ENCODE peak calls at places on chromosomes 7 and 10, in six cellular contexts. One of them, this sample, is unnamed. For H3K27me3, the result is how much of the 10 kb centered on the place peaks cover.

GRCh38 chr7:41820117-41820671 is 117.3 kb upstream of the INHBA start:
- DNase-seq in pancreas: no peak
- DNase-seq in fibroblast of lung: no peak
- DNase-seq in esophagus squamous epithelium: no peak
- DNase-seq in PC-3: no peak
- DNase-seq in cardiac muscle cell: no peak
- DNase-seq in this sample: no peak

GRCh38 chr7:69596723-69597277 is 1.5 kb upstream of the AUTS2 start:
- DNase-seq in pancreas: no peak
- DNase-seq in fibroblast of lung: peak
- DNase-seq in esophagus squamous epithelium: no peak
- DNase-seq in PC-3: no peak
- DNase-seq in cardiac muscle cell: no peak
- DNase-seq in this sample: no peak

GRCh38 chr7:144397086-144397485 is 6.4 kb downstream of the NOBOX start:
- DNase-seq in pancreas: no peak
- DNase-seq in fibroblast of lung: no peak
- DNase-seq in esophagus squamous epithelium: no peak
- DNase-seq in PC-3: no peak
- DNase-seq in cardiac muscle cell: no peak
- DNase-seq in this sample: no peak

GRCh38 chr10:86141896-86142295 is 224.7 kb downstream of the GRID1 start:
- DNase-seq in pancreas: no peak
- DNase-seq in fibroblast of lung: no peak
- DNase-seq in esophagus squamous epithelium: no peak
- DNase-seq in PC-3: no peak
- DNase-seq in cardiac muscle cell: no peak
- DNase-seq in this sample: no peak

GRCh38 chr7:80699030-80699638 is 60.7 kb downstream of the CD36 start:
- DNase-seq in pancreas: no peak
- DNase-seq in fibroblast of lung: peak
- DNase-seq in esophagus squamous epithelium: no peak
- DNase-seq in PC-3: peak
- DNase-seq in cardiac muscle cell: peak
- DNase-seq in this sample: peak

GRCh38 chr10:66747451-66747850 is 178.4 kb upstream of the LRRTM3 start:
- DNase-seq in pancreas: no peak
- DNase-seq in fibroblast of lung: peak
- DNase-seq in esophagus squamous epithelium: no peak
- DNase-seq in PC-3: peak
- DNase-seq in cardiac muscle cell: peak
- DNase-seq in this sample: no peak

GRCh38 chr7:27112960-27113949 is 10.8 kb upstream of the HOXA2 start:
- DNase-seq in pancreas: peak
- DNase-seq in fibroblast of lung: peak
- DNase-seq in esophagus squamous epithelium: no peak
- DNase-seq in PC-3: peak
- DNase-seq in cardiac muscle cell: no peak
- DNase-seq in this sample: peak

GRCh38 chr7:134548877-134549276 is at the start of gene AKR1B15:
- DNase-seq in pancreas: no peak
- DNase-seq in fibroblast of lung: no peak
- DNase-seq in esophagus squamous epithelium: no peak
- DNase-seq in PC-3: peak
- DNase-seq in cardiac muscle cell: peak
- DNase-seq in this sample: no peak

GRCh38 chr7:18016547-18017444 is 10.8 kb downstream of the PRPS1L1 start:
- DNase-seq in pancreas: no peak
- DNase-seq in fibroblast of lung: peak
- DNase-seq in esophagus squamous epithelium: no peak
- DNase-seq in PC-3: no peak
- DNase-seq in cardiac muscle cell: peak
- DNase-seq in this sample: no peak

GRCh38 chr10:35079763-35080162 is 10.4 kb downstream of the CUL2 start:
- DNase-seq in pancreas: no peak
- DNase-seq in fibroblast of lung: peak
- DNase-seq in esophagus squamous epithelium: no peak
- DNase-seq in PC-3: peak
- DNase-seq in cardiac muscle cell: peak
- DNase-seq in this sample: no peak

GRCh38 chr7:39700165-39700564 is 76.8 kb downstream of the RALA start:
- DNase-seq in pancreas: no peak
- DNase-seq in fibroblast of lung: no peak
- DNase-seq in esophagus squamous epithelium: no peak
- DNase-seq in PC-3: no peak
- DNase-seq in cardiac muscle cell: no peak
- DNase-seq in this sample: no peak

GRCh38 chr10:102783541-102783930 is 39.8 kb downstream of the WBP1L start:
- DNase-seq in pancreas: no peak
- DNase-seq in fibroblast of lung: no peak
- DNase-seq in esophagus squamous epithelium: no peak
- DNase-seq in PC-3: peak
- DNase-seq in cardiac muscle cell: no peak
- DNase-seq in this sample: no peak

GRCh38 chr10:29407280-29407858 is 118.5 kb downstream of the LYZL1 start:
- DNase-seq in pancreas: no peak
- DNase-seq in fibroblast of lung: peak
- DNase-seq in esophagus squamous epithelium: no peak
- DNase-seq in PC-3: no peak
- DNase-seq in cardiac muscle cell: no peak
- DNase-seq in this sample: no peak

GRCh38 chr10:125083576-125083920 is 76.8 kb downstream of the CTBP2 start:
- DNase-seq in pancreas: no peak
- DNase-seq in fibroblast of lung: peak
- DNase-seq in esophagus squamous epithelium: no peak
- DNase-seq in PC-3: no peak
- DNase-seq in cardiac muscle cell: peak
- DNase-seq in this sample: no peak

GRCh38 chr7:159097661-159098423 is 46.8 kb downstream of the VIPR2 start:
- DNase-seq in pancreas: peak
- DNase-seq in fibroblast of lung: no peak
- DNase-seq in esophagus squamous epithelium: no peak
- DNase-seq in PC-3: no peak
- DNase-seq in cardiac muscle cell: no peak
- DNase-seq in this sample: no peak

GRCh38 chr10:62689712-62690111 is 114.8 kb upstream of the ADO start:
- DNase-seq in pancreas: no peak
- DNase-seq in fibroblast of lung: no peak
- DNase-seq in esophagus squamous epithelium: no peak
- DNase-seq in PC-3: no peak
- DNase-seq in cardiac muscle cell: no peak
- DNase-seq in this sample: no peak

GRCh38 chr10:97611473-97611872 is 21.8 kb downstream of the MORN4 start:
- DNase-seq in pancreas: no peak
- DNase-seq in fibroblast of lung: no peak
- DNase-seq in esophagus squamous epithelium: no peak
- DNase-seq in PC-3: no peak
- DNase-seq in cardiac muscle cell: no peak
- DNase-seq in this sample: no peak

GRCh38 chr7:12481722-12482121 is 78.1 kb upstream of the VWDE start:
- DNase-seq in pancreas: no peak
- DNase-seq in fibroblast of lung: no peak
- DNase-seq in esophagus squamous epithelium: no peak
- DNase-seq in PC-3: no peak
- DNase-seq in cardiac muscle cell: no peak
- DNase-seq in this sample: no peak

GRCh38 chr10:14801693-14802092 is 27.0 kb upstream of the FAM107B start:
- DNase-seq in pancreas: no peak
- DNase-seq in fibroblast of lung: no peak
- DNase-seq in esophagus squamous epithelium: no peak
- DNase-seq in PC-3: no peak
- DNase-seq in cardiac muscle cell: peak
- DNase-seq in this sample: peak

GRCh38 chr10:14800397-14800796 is 25.7 kb upstream of the FAM107B start:
- DNase-seq in pancreas: no peak
- DNase-seq in fibroblast of lung: no peak
- DNase-seq in esophagus squamous epithelium: no peak
- DNase-seq in PC-3: no peak
- DNase-seq in cardiac muscle cell: no peak
- DNase-seq in this sample: no peak

GRCh38 chr10:14803827-14804226 is 29.1 kb upstream of the FAM107B start:
- DNase-seq in pancreas: no peak
- DNase-seq in fibroblast of lung: no peak
- DNase-seq in esophagus squamous epithelium: no peak
- DNase-seq in PC-3: no peak
- DNase-seq in cardiac muscle cell: no peak
- DNase-seq in this sample: no peak

DNA sequence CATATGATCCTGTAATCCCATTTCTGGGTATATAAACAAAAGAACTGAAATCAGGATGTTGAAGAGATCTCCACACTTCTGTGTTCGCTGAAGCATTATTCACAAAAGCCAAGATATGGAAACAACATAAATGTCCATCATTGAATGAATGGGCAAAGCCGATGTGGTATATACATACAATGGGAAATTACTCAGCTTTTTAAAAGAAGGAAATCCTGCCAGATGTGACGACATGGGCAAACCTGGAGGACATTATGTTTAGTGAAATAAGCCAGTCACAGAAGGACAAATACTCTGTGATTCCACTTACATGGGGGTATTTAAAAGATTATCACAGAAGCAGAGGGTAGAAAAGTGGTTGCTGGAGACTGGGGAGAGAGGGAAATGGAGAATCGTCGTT is 23.9 kb upstream of the FAM107B start:
- DNase-seq in pancreas: no peak
- DNase-seq in fibroblast of lung: no peak
- DNase-seq in esophagus squamous epithelium: no peak
- DNase-seq in PC-3: peak
- DNase-seq in cardiac muscle cell: no peak
- DNase-seq in this sample: no peak
- H3K27me3 ChIP-seq in pancreas: under half
- H3K27me3 ChIP-seq in fibroblast of lung: under half
- H3K27me3 ChIP-seq in esophagus squamous epithelium: under half
- H3K27me3 ChIP-seq in PC-3: under half
- H3K27me3 ChIP-seq in cardiac muscle cell: under half
- H3K27me3 ChIP-seq in this sample: under half

GRCh38 chr7:2142386-2142785 is 90.4 kb downstream of the MAD1L1 start:
- DNase-seq in pancreas: peak
- DNase-seq in fibroblast of lung: no peak
- DNase-seq in esophagus squamous epithelium: no peak
- DNase-seq in PC-3: no peak
- DNase-seq in cardiac muscle cell: no peak
- DNase-seq in this sample: no peak
- TF ChIP-seq CTCF in pancreas: no peak
- TF ChIP-seq CTCF in fibroblast of lung: no peak
- TF ChIP-seq CTCF in esophagus squamous epithelium: no peak
- TF ChIP-seq CTCF in PC-3: no peak
- TF ChIP-seq CTCF in cardiac muscle cell: no peak
- TF ChIP-seq CTCF in this sample: no peak

GRCh38 chr10:15636446-15636845 is 83.3 kb downstream of the ITGA8 start:
- DNase-seq in pancreas: no peak
- DNase-seq in fibroblast of lung: no peak
- DNase-seq in esophagus squamous epithelium: no peak
- DNase-seq in PC-3: no peak
- DNase-seq in cardiac muscle cell: no peak
- DNase-seq in this sample: no peak

GRCh38 chr10:15642095-15642494 is 77.6 kb downstream of the ITGA8 start:
- DNase-seq in pancreas: no peak
- DNase-seq in fibroblast of lung: peak
- DNase-seq in esophagus squamous epithelium: no peak
- DNase-seq in PC-3: peak
- DNase-seq in cardiac muscle cell: peak
- DNase-seq in this sample: no peak

DNA sequence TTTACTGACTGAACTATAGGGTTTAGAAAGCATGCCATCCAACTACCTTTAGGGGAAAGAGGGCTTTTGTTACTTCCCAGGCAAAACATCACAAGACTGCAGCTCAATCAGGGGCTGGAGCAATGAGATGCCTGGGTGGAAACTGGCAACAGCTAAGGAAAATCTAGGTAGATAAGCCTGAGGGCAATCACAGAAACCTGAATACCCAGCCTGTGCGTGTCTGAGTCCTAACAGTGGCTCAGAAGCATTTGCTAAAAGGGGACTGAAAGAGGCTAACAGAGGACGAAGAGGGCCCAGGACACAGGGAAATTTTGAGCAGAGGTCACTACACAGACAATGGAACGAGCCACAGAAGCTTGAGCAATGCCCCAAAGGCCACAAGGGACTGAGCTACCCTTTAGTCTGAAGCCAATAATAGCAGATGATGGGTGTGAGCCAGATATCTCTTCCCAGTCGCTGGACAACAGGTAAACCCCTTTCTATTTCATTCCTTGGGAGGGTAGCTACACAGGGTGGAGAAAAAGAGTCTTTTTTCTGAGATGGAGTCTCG is 79.1 kb downstream of the ITGA8 start:
- DNase-seq in pancreas: no peak
- DNase-seq in fibroblast of lung: no peak
- DNase-seq in esophagus squamous epithelium: no peak
- DNase-seq in PC-3: no peak
- DNase-seq in cardiac muscle cell: no peak
- DNase-seq in this sample: no peak
- H3K27me3 ChIP-seq in pancreas: under half
- H3K27me3 ChIP-seq in fibroblast of lung: under half
- H3K27me3 ChIP-seq in esophagus squamous epithelium: under half
- H3K27me3 ChIP-seq in PC-3: under half
- H3K27me3 ChIP-seq in cardiac muscle cell: under half
- H3K27me3 ChIP-seq in this sample: under half

GRCh38 chr7:129643545-129644170 is 32.1 kb downstream of the NRF1 start:
- DNase-seq in pancreas: no peak
- DNase-seq in fibroblast of lung: no peak
- DNase-seq in esophagus squamous epithelium: no peak
- DNase-seq in PC-3: no peak
- DNase-seq in cardiac muscle cell: no peak
- DNase-seq in this sample: no peak

GRCh38 chr7:129640400-129640799 is 28.9 kb downstream of the NRF1 start:
- DNase-seq in pancreas: no peak
- DNase-seq in fibroblast of lung: no peak
- DNase-seq in esophagus squamous epithelium: no peak
- DNase-seq in PC-3: no peak
- DNase-seq in cardiac muscle cell: no peak
- DNase-seq in this sample: no peak

GRCh38 chr7:129642871-129643515 is 31.5 kb downstream of the NRF1 start:
- DNase-seq in pancreas: no peak
- DNase-seq in fibroblast of lung: peak
- DNase-seq in esophagus squamous epithelium: no peak
- DNase-seq in PC-3: no peak
- DNase-seq in cardiac muscle cell: peak
- DNase-seq in this sample: no peak

GRCh38 chr7:129646369-129647021 is 35.0 kb downstream of the NRF1 start:
- DNase-seq in pancreas: no peak
- DNase-seq in fibroblast of lung: no peak
- DNase-seq in esophagus squamous epithelium: no peak
- DNase-seq in PC-3: no peak
- DNase-seq in cardiac muscle cell: no peak
- DNase-seq in this sample: no peak

DNA sequence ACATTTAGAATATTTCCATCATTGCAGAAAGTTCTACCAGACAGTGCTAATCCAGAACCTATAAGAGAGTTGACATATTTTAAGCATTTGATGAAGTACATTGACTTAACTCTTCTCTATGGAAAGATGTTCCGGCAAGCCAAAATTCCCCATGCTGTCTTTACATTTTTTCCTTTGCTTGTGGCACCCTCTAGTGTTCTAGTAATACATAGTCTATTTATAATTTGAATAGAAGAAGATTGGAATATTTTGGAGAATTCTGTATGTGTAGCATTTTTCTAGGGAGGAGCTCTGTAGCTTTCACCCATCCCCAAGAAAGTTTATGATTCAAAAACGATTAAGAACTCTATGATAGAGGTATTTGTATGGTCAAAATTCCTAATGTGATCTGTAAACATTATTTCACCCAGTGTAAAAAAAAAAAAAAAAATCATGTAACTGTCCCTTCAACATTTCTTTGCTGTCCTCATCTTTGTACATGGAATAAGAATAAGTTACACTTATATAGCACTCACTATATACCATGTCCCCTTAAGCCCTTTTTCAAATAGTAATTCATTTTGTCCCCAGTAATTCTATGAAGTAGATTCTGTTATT is 33.2 kb downstream of the NRF1 start:
- DNase-seq in pancreas: no peak
- DNase-seq in fibroblast of lung: peak
- DNase-seq in esophagus squamous epithelium: no peak
- DNase-seq in PC-3: peak
- DNase-seq in cardiac muscle cell: peak
- DNase-seq in this sample: no peak
- TF ChIP-seq CTCF in pancreas: no peak
- TF ChIP-seq CTCF in fibroblast of lung: peak
- TF ChIP-seq CTCF in esophagus squamous epithelium: peak
- TF ChIP-seq CTCF in PC-3: peak
- TF ChIP-seq CTCF in cardiac muscle cell: peak
- TF ChIP-seq CTCF in this sample: peak

This sample was measured in Caco-2.